ENCODE peak calls at places on chromosomes 2 and 18, in six cellular contexts. H is naive thymus-derived CD4-positive, alpha-beta T cell; A is heart left ventricle; J is IMR-90; R is NT2/D1; L is transverse colon. N is an unnamed sample.

GRCh38 chr2:105561401-105561800 is 162.6 kb upstream of the FHL2 start:
- DNase-seq in H (no peak), A (no peak), J (no peak), R (no peak), L (no peak), N (no peak)

GRCh38 chr2:38512211-38512610 is 90.5 kb downstream of the HNRNPLL start:
- DNase-seq in H (no peak), A (no peak), J (no peak), R (no peak), L (no peak), N (no peak)

GRCh38 chr18:3794537-3795348 is 344.8 kb downstream of the TGIF1 start:
- DNase-seq in H (no peak), A (peak), J (peak), R (no peak), L (no peak), N (no peak)

GRCh38 chr2:224449212-224450147 is 47.6 kb upstream of the FAM124B start:
- DNase-seq in H (no peak), A (no peak), J (no peak), R (no peak), L (no peak), N (peak)

GRCh38 chr2:47225061-47225783 is 70.1 kb upstream of the STPG4 start:
- DNase-seq in H (no peak), A (peak), J (peak), R (no peak), L (peak), N (no peak)

GRCh38 chr2:69138247-69138754 is 125.3 kb downstream of the ANTXR1 start:
- DNase-seq in H (no peak), A (no peak), J (peak), R (no peak), L (no peak), N (no peak)

GRCh38 chr2:135055182-135055786 is 3.2 kb downstream of the RAB3GAP1 start:
- DNase-seq in H (no peak), A (no peak), J (peak), R (no peak), L (no peak), N (no peak)

GRCh38 chr2:6401301-6401700 is 464.4 kb downstream of the CMPK2 start:
- DNase-seq in H (no peak), A (no peak), J (peak), R (no peak), L (no peak), N (no peak)

GRCh38 chr2:238427435-238428162 is 872 bp downstream of the ASB1 start:
- DNase-seq in H (no peak), A (no peak), J (peak), R (no peak), L (no peak), N (no peak)

GRCh38 chr2:239762106-239762505 is 263.0 kb downstream of the NDUFA10 start:
- DNase-seq in H (no peak), A (no peak), J (no peak), R (no peak), L (no peak), N (no peak)

GRCh38 chr2:69118609-69119008 is 105.6 kb downstream of the ANTXR1 start:
- DNase-seq in H (no peak), A (no peak), J (peak), R (no peak), L (no peak), N (no peak)

GRCh38 chr2:175807031-175807873 is 194.8 kb downstream of the LNPK start:
- DNase-seq in H (no peak), A (no peak), J (peak), R (no peak), L (no peak), N (no peak)

GRCh38 chr2:160909781-160910242 is 250.4 kb upstream of the TANK start:
- DNase-seq in H (no peak), A (no peak), J (peak), R (no peak), L (no peak), N (no peak)

GRCh38 chr2:105082107-105082506 is 44.2 kb downstream of the MRPS9 start:
- DNase-seq in H (no peak), A (no peak), J (no peak), R (no peak), L (no peak), N (no peak)

GRCh38 chr2:241907171-241907570 is 37.6 kb downstream of the RTP5 start:
- DNase-seq in H (no peak), A (no peak), J (no peak), R (no peak), L (no peak), N (no peak)

GRCh38 chr2:67997528-67998267 is 65.1 kb downstream of the C1D start:
- DNase-seq in H (no peak), A (no peak), J (peak), R (no peak), L (no peak), N (no peak)

GRCh38 chr2:231128541-231128940 is 3.7 kb upstream of the HTR2B start:
- DNase-seq in H (no peak), A (no peak), J (no peak), R (no peak), L (no peak), N (peak)

GRCh38 chr2:101818531-101819451 is 121.3 kb downstream of the MAP4K4 start:
- DNase-seq in H (no peak), A (no peak), J (peak), R (no peak), L (no peak), N (no peak)

GRCh38 chr2:70509565-70509964 is 44.1 kb downstream of the TGFA start:
- DNase-seq in H (no peak), A (no peak), J (no peak), R (no peak), L (peak), N (no peak)

GRCh38 chr2:163213699-163214098 is 375.1 kb upstream of the KCNH7 start:
- DNase-seq in H (no peak), A (no peak), J (peak), R (no peak), L (no peak), N (no peak)

GRCh38 chr2:208373460-208374089 is 33.0 kb upstream of the PTH2R start:
- DNase-seq in H (no peak), A (no peak), J (peak), R (peak), L (no peak), N (peak)

GRCh38 chr2:152421521-152422367 is 86.8 kb downstream of the FMNL2 start:
- DNase-seq in H (no peak), A (peak), J (peak), R (no peak), L (peak), N (no peak)

GRCh38 chr18:12656671-12657047 is 1.2 kb downstream of the SPIRE1 start:
- DNase-seq in H (no peak), A (no peak), J (peak), R (no peak), L (no peak), N (no peak)

GRCh38 chr2:241773511-241774418 is 2.9 kb upstream of the GAL3ST2 start:
- DNase-seq in H (no peak), A (no peak), J (no peak), R (no peak), L (peak), N (no peak)

GRCh38 chr2:15803987-15804619 is 136.2 kb upstream of the MYCN start:
- DNase-seq in H (no peak), A (no peak), J (no peak), R (no peak), L (no peak), N (no peak)

GRCh38 chr2:206800501-206801416 is 35.4 kb downstream of the FASTKD2 start:
- DNase-seq in H (no peak), A (peak), J (peak), R (peak), L (peak), N (peak)

GRCh38 chr2:181197140-181197760 is 216.8 kb downstream of the UBE2E3 start:
- DNase-seq in H (no peak), A (no peak), J (no peak), R (no peak), L (no peak), N (no peak)

GRCh38 chr2:27587025-27587424 is 4.2 kb downstream of the ZNF512 start:
- DNase-seq in H (no peak), A (no peak), J (no peak), R (no peak), L (no peak), N (no peak)

GRCh38 chr2:144595686-144596073 is 75.8 kb upstream of the ZEB2 start:
- DNase-seq in H (no peak), A (no peak), J (no peak), R (no peak), L (no peak), N (no peak)
- H3K4me3 ChIP-seq in H (no peak), A (no peak), J (no peak), R (no peak), L (no peak), N (no peak)

DNA sequence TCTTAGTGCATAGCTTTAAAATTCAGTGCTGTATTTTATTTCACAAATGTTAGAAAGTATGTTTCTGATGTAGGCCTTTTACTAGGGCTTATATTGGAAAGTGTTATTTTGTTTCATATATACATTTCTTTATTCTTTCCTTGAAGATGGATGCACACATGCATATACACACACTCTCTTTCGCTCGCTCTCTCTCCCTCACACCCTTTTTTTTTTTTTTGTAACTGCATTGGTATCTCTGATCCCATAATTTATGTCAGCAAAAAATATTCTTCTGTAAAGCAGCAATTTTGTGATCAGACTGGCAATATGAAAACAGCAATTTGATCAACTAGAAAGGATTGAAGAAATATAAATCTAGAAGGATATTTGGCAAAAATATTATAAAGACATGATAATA is 2.0 kb downstream of the MBD5 start:
- DNase-seq in H (no peak), A (no peak), J (no peak), R (no peak), L (no peak), N (no peak)
- H3K4me3 ChIP-seq in H (peak), A (no peak), J (peak), R (no peak), L (no peak), N (no peak)

GRCh38 chr2:111659361-111660281 is 224.4 kb downstream of the ANAPC1 start:
- DNase-seq in H (no peak), A (no peak), J (peak), R (peak), L (peak), N (no peak)
- H3K4me3 ChIP-seq in H (no peak), A (no peak), J (no peak), R (no peak), L (no peak), N (no peak)

DNA sequence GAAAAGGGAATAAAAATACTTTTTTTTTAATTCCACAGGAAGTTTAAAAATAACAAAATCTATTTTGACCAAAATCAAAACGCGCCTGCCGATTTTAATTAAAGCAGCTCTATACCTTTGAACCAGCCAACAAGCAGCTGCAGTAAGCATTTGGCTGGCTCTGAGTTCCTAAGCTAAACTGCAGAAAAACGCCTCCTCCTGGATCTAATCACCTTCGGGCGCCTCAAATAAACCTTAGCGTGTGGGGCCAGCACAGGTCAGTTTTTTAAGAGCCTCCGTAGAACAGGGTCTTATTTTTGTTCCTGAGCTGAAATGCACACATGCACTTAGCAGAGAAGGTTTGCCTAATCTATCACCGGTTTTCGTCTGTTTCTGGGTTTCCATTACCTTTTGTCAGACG is 64.8 kb upstream of the HNRNPA3 start:
- DNase-seq in H (no peak), A (no peak), J (no peak), R (no peak), L (no peak), N (no peak)
- H3K4me3 ChIP-seq in H (peak), A (no peak), J (peak), R (peak), L (no peak), N (no peak)

DNA sequence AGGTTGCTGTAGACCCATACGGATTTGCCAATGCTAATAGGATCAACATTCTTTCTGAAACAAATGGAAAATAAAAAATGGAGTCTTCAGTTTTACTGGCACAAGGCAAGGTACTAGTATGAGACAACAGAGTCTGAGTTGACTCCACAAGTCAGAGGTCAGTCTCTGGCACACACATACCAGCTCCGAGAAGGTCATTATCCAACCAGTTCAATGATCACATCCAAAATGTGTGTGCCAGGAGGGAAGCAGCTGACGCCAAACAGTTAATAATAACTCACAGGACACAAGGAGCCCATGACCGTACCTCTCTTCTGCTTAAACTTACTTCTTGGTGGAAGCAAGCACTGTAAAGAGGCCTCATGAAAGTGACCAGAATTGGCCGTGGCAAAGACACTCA is 528.6 kb downstream of the ZNF516 start:
- DNase-seq in H (no peak), A (no peak), J (no peak), R (no peak), L (no peak), N (no peak)
- H3K4me3 ChIP-seq in H (no peak), A (no peak), J (no peak), R (no peak), L (no peak), N (no peak)

DNA sequence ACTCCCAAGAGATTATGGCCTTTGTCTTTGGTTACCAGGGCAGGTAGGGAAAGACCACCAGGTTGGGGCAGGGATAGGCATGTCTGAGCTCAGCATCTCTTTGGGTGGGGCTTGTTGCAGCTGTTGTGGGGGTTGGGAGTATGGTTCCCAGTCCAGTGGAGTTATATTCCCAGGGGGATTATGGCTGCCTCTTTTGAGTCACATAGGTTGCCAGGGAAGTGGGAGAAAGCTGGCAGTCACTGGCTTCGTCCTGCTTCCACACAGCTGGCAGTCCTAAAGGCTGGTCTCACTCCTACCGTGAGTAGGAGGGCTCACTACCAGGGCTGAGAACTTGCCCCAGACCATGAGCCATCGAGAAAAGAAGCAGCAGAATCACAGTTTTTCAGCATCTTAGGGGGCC is 79.1 kb downstream of the LYPD6 start:
- DNase-seq in H (no peak), A (no peak), J (no peak), R (no peak), L (no peak), N (no peak)
- H3K4me3 ChIP-seq in H (no peak), A (no peak), J (no peak), R (no peak), L (no peak), N (no peak)

DNA sequence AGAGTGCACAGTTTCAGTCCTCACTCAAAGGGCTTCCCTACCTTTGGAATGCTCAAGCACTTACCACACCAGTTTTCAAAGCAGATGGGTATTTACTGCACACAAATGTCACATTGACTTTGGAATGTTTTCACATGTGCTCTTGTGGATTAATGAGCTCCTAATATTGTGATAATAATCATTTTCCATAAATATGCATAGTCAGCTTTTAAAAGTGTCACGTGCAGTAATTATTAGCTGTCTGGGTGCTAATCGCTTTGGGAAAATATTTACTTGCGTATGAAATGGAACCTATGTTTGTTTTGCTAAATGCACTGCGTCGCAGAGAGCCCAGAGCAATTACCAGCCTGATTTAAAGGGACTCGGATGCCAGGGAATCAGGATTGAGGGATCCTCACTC is 229.3 kb downstream of the SMAD2 start:
- DNase-seq in H (no peak), A (no peak), J (no peak), R (no peak), L (no peak), N (no peak)
- H3K4me3 ChIP-seq in H (no peak), A (no peak), J (no peak), R (no peak), L (no peak), N (no peak)

GRCh38 chr2:191844706-191845105 is 2.2 kb downstream of the CAVIN2 start:
- DNase-seq in H (no peak), A (no peak), J (peak), R (no peak), L (no peak), N (no peak)
- H3K4me3 ChIP-seq in H (no peak), A (peak), J (peak), R (no peak), L (peak), N (no peak)

GRCh38 chr2:182447163-182447562 is 20.3 kb upstream of the PDE1A start:
- DNase-seq in H (no peak), A (no peak), J (no peak), R (no peak), L (no peak), N (no peak)

GRCh38 chr2:182446087-182446486 is 19.3 kb upstream of the PDE1A start:
- DNase-seq in H (no peak), A (no peak), J (no peak), R (no peak), L (no peak), N (no peak)

GRCh38 chr2:182444170-182444569 is 17.3 kb upstream of the PDE1A start:
- DNase-seq in H (no peak), A (no peak), J (no peak), R (no peak), L (no peak), N (no peak)

GRCh38 chr2:182445566-182445965 is 18.7 kb upstream of the PDE1A start:
- DNase-seq in H (no peak), A (no peak), J (no peak), R (no peak), L (no peak), N (no peak)

GRCh38 chr2:182444806-182445205 is 18.0 kb upstream of the PDE1A start:
- DNase-seq in H (no peak), A (no peak), J (no peak), R (no peak), L (no peak), N (no peak)
- H3K4me3 ChIP-seq in H (no peak), A (no peak), J (no peak), R (no peak), L (no peak), N (no peak)